ENCODE peak calls at places on chromosomes 12 and 14, in five cellular contexts. R is EH, E is vagina, U is GM04503, M is ELR. A is an unnamed sample.

GRCh38 chr14:24132061-24132685 is 1.7 kb downstream of the FITM1 start:
- DNase-seq in E (no peak), U (no peak), R (no peak), M (no peak), A (no peak)

GRCh38 chr14:76901171-76902055 is 75.2 kb downstream of the LRRC74A start:
- DNase-seq in E (no peak), R (peak), U (peak), M (no peak), A (no peak)

GRCh38 chr12:45355750-45356149 is 139.9 kb downstream of the ANO6 start:
- DNase-seq in E (no peak), R (peak), M (peak), U (no peak), A (no peak)

GRCh38 chr12:52280796-52281560 is 6.5 kb downstream of the KRT86 start:
- DNase-seq in M (peak), R (peak), E (peak), U (peak), A (peak)

GRCh38 chr12:55721601-55722213 is 1.5 kb downstream of the RDH5 start:
- DNase-seq in E (no peak), R (no peak), U (no peak), M (no peak), A (no peak)

GRCh38 chr12:109310247-109311125 is 1.4 kb upstream of the FOXN4 start:
- DNase-seq in M (no peak), R (no peak), U (no peak), E (no peak), A (no peak)

GRCh38 chr14:105937253-105938054 is 411.1 kb downstream of the TMEM121 start:
- DNase-seq in R (no peak), E (peak), U (no peak), M (no peak), A (no peak)

GRCh38 chr14:72878746-72879145 is 15.2 kb downstream of the DPF3 start:
- DNase-seq in U (no peak), R (no peak), M (no peak), E (no peak), A (no peak)

GRCh38 chr12:57476162-57476992 is 3.3 kb downstream of the ARHGAP9 start:
- DNase-seq in U (no peak), R (no peak), E (no peak), M (no peak), A (no peak)

GRCh38 chr12:124392271-124392990 is 97.5 kb downstream of the RFLNA start:
- DNase-seq in M (peak), U (no peak), R (peak), E (no peak), A (no peak)

GRCh38 chr12:60842166-60842565 is 1246.3 kb downstream of the SLC16A7 start:
- DNase-seq in R (no peak), U (no peak), M (no peak), E (no peak), A (no peak)

GRCh38 chr12:9741726-9742125 is 8.8 kb upstream of the CLECL1 start:
- DNase-seq in M (no peak), E (no peak), U (no peak), R (no peak), A (no peak)

GRCh38 chr12:116525418-116526001 is 33.7 kb upstream of the MAP1LC3B2 start:
- DNase-seq in M (peak), E (no peak), R (peak), U (peak), A (peak)

GRCh38 chr14:46451800-46452199 is 199.8 kb downstream of the RPL10L start:
- DNase-seq in R (no peak), E (no peak), U (no peak), M (no peak), A (no peak)

GRCh38 chr14:100536721-100537700 is 50.2 kb downstream of the BEGAIN start:
- DNase-seq in E (no peak), U (no peak), R (no peak), M (no peak), A (no peak)

GRCh38 chr12:132886529-132887477 is 602 bp downstream of the CHFR start:
- DNase-seq in E (no peak), M (peak), U (no peak), R (no peak), A (no peak)

GRCh38 chr14:72646861-72647528 is 246.9 kb downstream of the DPF3 start:
- DNase-seq in E (no peak), M (peak), R (peak), U (no peak), A (no peak)

GRCh38 chr12:103548622-103549601 is 38.2 kb upstream of the STAB2 start:
- DNase-seq in U (no peak), M (peak), E (no peak), R (peak), A (peak)

GRCh38 chr12:93536766-93537515 is 35.5 kb upstream of the SOCS2 start:
- DNase-seq in R (peak), E (peak), U (no peak), M (no peak), A (no peak)

GRCh38 chr12:3135522-3136461 is 58.6 kb downstream of the TSPAN9 start:
- DNase-seq in R (peak), U (no peak), E (no peak), M (peak), A (no peak)

GRCh38 chr12:48925218-48925871 is at the start of gene FKBP11:
- DNase-seq in R (peak), M (peak), E (no peak), U (no peak), A (no peak)

GRCh38 chr12:2287151-2287550 is 234.4 kb downstream of the CACNA1C start:
- DNase-seq in M (no peak), E (no peak), R (peak), U (no peak), A (no peak)

GRCh38 chr14:47590763-47591162 is 84.6 kb downstream of the MDGA2 start:
- DNase-seq in U (no peak), M (no peak), E (no peak), R (no peak), A (no peak)

GRCh38 chr14:40074169-40074568 is 641.9 kb upstream of the FBXO33 start:
- DNase-seq in R (no peak), E (no peak), U (no peak), M (no peak), A (no peak)

GRCh38 chr12:117227000-117227653 is 36.9 kb upstream of the FBXO21 start:
- DNase-seq in U (no peak), E (no peak), M (no peak), R (no peak), A (no peak)

GRCh38 chr12:126874427-126875026 is 1392.4 kb upstream of the TMEM132C start:
- DNase-seq in R (peak), U (no peak), M (peak), E (no peak), A (peak)

GRCh38 chr12:126055521-126055920 is 990.3 kb downstream of the AACS start:
- DNase-seq in E (peak), M (no peak), R (no peak), U (no peak), A (peak)

GRCh38 chr12:66290716-66291200 is 11.5 kb upstream of the HELB start:
- DNase-seq in E (no peak), U (no peak), R (no peak), M (no peak), A (no peak)

GRCh38 chr12:68335462-68335861 is 3.3 kb upstream of the MDM1 start:
- DNase-seq in E (no peak), R (no peak), M (no peak), U (no peak), A (no peak)

GRCh38 chr14:89387922-89388685 is 28.9 kb downstream of the FOXN3 start:
- DNase-seq in U (no peak), R (no peak), M (no peak), E (no peak), A (no peak)

GRCh38 chr12:11344504-11344903 is 34.3 kb upstream of the PRB4 start:
- DNase-seq in E (no peak), R (no peak), M (no peak), U (no peak), A (no peak)

GRCh38 chr12:14408208-14408607 is 42.7 kb downstream of the ATF7IP start:
- DNase-seq in E (no peak), R (peak), U (no peak), M (peak), A (no peak)

GRCh38 chr12:66301944-66302826 is at the start of gene HELB:
- DNase-seq in E (peak), M (peak), R (peak), U (peak), A (peak)

GRCh38 chr12:64088431-64089349 is 133.4 kb downstream of the KICS2 start:
- DNase-seq in R (peak), E (no peak), U (peak), M (peak), A (peak)

GRCh38 chr14:56057071-56057865 is 60.9 kb upstream of the PELI2 start:
- DNase-seq in E (no peak), U (no peak), M (no peak), R (no peak), A (no peak)

GRCh38 chr14:103856105-103856504 is 8.7 kb upstream of the PPP1R13B start:
- DNase-seq in U (no peak), R (no peak), E (no peak), M (no peak), A (no peak)

A was measured in GM04504.